ENCODE peak calls at places on chromosome 15, in five cellular contexts. I is stromal cell of bone marrow, H is H9, F is T-helper 9 cell, C is transverse colon. L is an unnamed sample.

GRCh38 chr15:100733088-100733487 is 130.7 kb downstream of the ASB7 start:
- DNase-seq in H (no peak), C (no peak), F (no peak), I (no peak), L (no peak)

GRCh38 chr15:70272565-70273355 is 175.0 kb upstream of the TLE3 start:
- DNase-seq in F (no peak), C (no peak), I (no peak), H (no peak), L (no peak)

GRCh38 chr15:38683382-38684242 is 119.0 kb upstream of the RASGRP1 start:
- DNase-seq in I (peak), H (peak), F (peak), C (peak), L (peak)

GRCh38 chr15:101322016-101322695 is 27.1 kb upstream of the SNRPA1 start:
- DNase-seq in F (no peak), C (no peak), I (no peak), H (no peak), L (no peak)

GRCh38 chr15:65952425-65953053 is 83.2 kb downstream of the RAB11A start:
- DNase-seq in C (no peak), H (peak), I (peak), F (no peak), L (peak)

GRCh38 chr15:67105065-67105951 is 39.9 kb downstream of the SMAD3 start:
- DNase-seq in C (peak), I (peak), F (no peak), H (no peak), L (peak)

GRCh38 chr15:99052205-99052604 is 44.6 kb upstream of the PGPEP1L start:
- DNase-seq in I (no peak), H (no peak), C (no peak), F (no peak), L (no peak)

GRCh38 chr15:70195808-70196304 is 98.1 kb upstream of the TLE3 start:
- DNase-seq in F (no peak), H (no peak), C (peak), I (peak), L (peak)

GRCh38 chr15:51799908-51800252 is 29.6 kb upstream of the TMOD3 start:
- DNase-seq in F (no peak), C (no peak), H (no peak), I (no peak), L (no peak)

GRCh38 chr15:92803536-92803851 is 96.6 kb upstream of the CHD2 start:
- DNase-seq in I (no peak), C (no peak), F (no peak), H (no peak), L (no peak)

GRCh38 chr15:67080900-67081431 is 15.6 kb downstream of the SMAD3 start:
- DNase-seq in H (no peak), F (no peak), I (peak), C (no peak), L (no peak)

GRCh38 chr15:66982816-66983215 is 82.6 kb upstream of the SMAD3 start:
- DNase-seq in I (no peak), H (no peak), C (no peak), F (no peak), L (no peak)

GRCh38 chr15:78298983-78299301 is 467 bp downstream of the SKIC8 start:
- DNase-seq in I (no peak), H (no peak), C (no peak), F (no peak), L (no peak)

GRCh38 chr15:97168704-97169475 is 791.6 kb upstream of the ARRDC4 start:
- DNase-seq in H (no peak), C (no peak), I (no peak), F (no peak), L (no peak)

GRCh38 chr15:77060560-77060959 is 10.3 kb downstream of the TSPAN3 start:
- DNase-seq in C (no peak), I (peak), H (no peak), F (no peak), L (no peak)

GRCh38 chr15:75720787-75721461 is 8.3 kb upstream of the CSPG4 start:
- DNase-seq in C (peak), I (no peak), H (peak), F (no peak), L (peak)

GRCh38 chr15:98648654-98649537 is 557 bp downstream of the IGF1R start:
- DNase-seq in C (peak), I (no peak), H (no peak), F (peak), L (peak)

GRCh38 chr15:66936115-66936863 is 129.1 kb upstream of the SMAD3 start:
- DNase-seq in I (no peak), C (no peak), F (no peak), H (no peak), L (no peak)

GRCh38 chr15:82183121-82184031 is 79.2 kb downstream of the EFL1 start:
- DNase-seq in I (peak), F (no peak), C (no peak), H (no peak), L (no peak)

GRCh38 chr15:63038926-63039673 is 3.4 kb upstream of the TPM1 start:
- DNase-seq in H (no peak), F (no peak), C (no peak), I (no peak), L (no peak)

GRCh38 chr15:60392601-60392985 is 5.2 kb downstream of the ANXA2 start:
- DNase-seq in F (no peak), C (peak), I (peak), H (no peak), L (no peak)

GRCh38 chr15:71237456-71238188 is 122.4 kb downstream of the THSD4 start:
- DNase-seq in H (no peak), I (peak), C (peak), F (no peak), L (no peak)

GRCh38 chr15:43531018-43531667 is 13.7 kb downstream of the MAP1A start:
- DNase-seq in H (no peak), I (no peak), C (no peak), F (no peak), L (no peak)

GRCh38 chr15:96070636-96071035 is 259.9 kb upstream of the NR2F2 start:
- DNase-seq in I (no peak), H (no peak), C (no peak), F (no peak), L (no peak)

GRCh38 chr15:67520276-67520975 is 505 bp upstream of the C15orf61 start:
- DNase-seq in F (no peak), H (no peak), C (no peak), I (no peak), L (no peak)

GRCh38 chr15:48800811-48801460 is 9.9 kb downstream of the CEP152 start:
- DNase-seq in I (peak), C (no peak), F (no peak), H (no peak), L (no peak)

GRCh38 chr15:57541805-57542504 is 49.7 kb upstream of the MYZAP start:
- DNase-seq in I (peak), F (no peak), H (peak), C (peak), L (peak)

GRCh38 chr15:25374143-25374542 is 64.7 kb downstream of the UBE3A start:
- DNase-seq in C (no peak), H (no peak), I (no peak), F (no peak), L (no peak)

GRCh38 chr15:28994830-28995180 is 109.0 kb downstream of the APBA2 start:
- DNase-seq in C (no peak), H (no peak), F (no peak), I (no peak), L (no peak)

GRCh38 chr15:81373996-81374395 is at the start of gene TMC3:
- DNase-seq in H (no peak), F (no peak), I (no peak), C (no peak), L (no peak)

GRCh38 chr15:99826146-99826745 is 93.0 kb upstream of the LYSMD4 start:
- DNase-seq in C (no peak), I (no peak), H (no peak), F (no peak), L (no peak)

GRCh38 chr15:49847937-49848823 is 227.3 kb downstream of the DTWD1 start:
- DNase-seq in F (no peak), H (no peak), I (peak), C (no peak), L (no peak)

GRCh38 chr15:63945838-63946298 is 100.4 kb downstream of the DAPK2 start:
- DNase-seq in I (no peak), H (peak), F (no peak), C (no peak), L (no peak)

GRCh38 chr15:66298803-66299251 is 5.5 kb downstream of the DIS3L start:
- DNase-seq in C (no peak), I (no peak), H (no peak), F (no peak), L (peak)